ENCODE peak calls at places on chromosome 14, in six cellular contexts. One of them, this sample, is unnamed.

GRCh38 chr14:51228890-51229289 is 11.2 kb upstream of the TMX1 start:
- DNase-seq in NCI-H774: no peak
- DNase-seq in fibroblast of pulmonary artery: no peak
- DNase-seq in skeletal muscle cell: no peak
- DNase-seq in BJ: no peak
- DNase-seq in activated T-cell treated with anti-CD3 and anti-CD28 coated beads for 24 hours: no peak
- DNase-seq in this sample: no peak

GRCh38 chr14:101823511-101824120 is 62.1 kb downstream of the PPP2R5C start:
- DNase-seq in activated T-cell treated with anti-CD3 and anti-CD28 coated beads for 24 hours: peak; percentile 77
- DNase-seq in BJ: no peak
- DNase-seq in fibroblast of pulmonary artery: no peak
- DNase-seq in NCI-H774: no peak
- DNase-seq in skeletal muscle cell: no peak
- DNase-seq in this sample: no peak

GRCh38 chr14:68798621-68799020 is 5.8 kb upstream of the ZFP36L1 start:
- DNase-seq in skeletal muscle cell: no peak
- DNase-seq in BJ: no peak
- DNase-seq in fibroblast of pulmonary artery: no peak
- DNase-seq in NCI-H774: no peak
- DNase-seq in activated T-cell treated with anti-CD3 and anti-CD28 coated beads for 24 hours: no peak
- DNase-seq in this sample: no peak

GRCh38 chr14:75147423-75148071 is 20.7 kb upstream of the NEK9 start:
- DNase-seq in BJ: no peak
- DNase-seq in NCI-H774: no peak
- DNase-seq in activated T-cell treated with anti-CD3 and anti-CD28 coated beads for 24 hours: no peak
- DNase-seq in skeletal muscle cell: peak; percentile 56
- DNase-seq in fibroblast of pulmonary artery: peak; percentile 98
- DNase-seq in this sample: no peak

GRCh38 chr14:27190286-27190685 is 592.5 kb upstream of the NOVA1 start:
- DNase-seq in skeletal muscle cell: peak; percentile 71
- DNase-seq in NCI-H774: no peak
- DNase-seq in fibroblast of pulmonary artery: no peak
- DNase-seq in activated T-cell treated with anti-CD3 and anti-CD28 coated beads for 24 hours: no peak
- DNase-seq in BJ: no peak
- DNase-seq in this sample: no peak

GRCh38 chr14:53153702-53154112 is 584 bp upstream of the DDHD1 start:
- DNase-seq in activated T-cell treated with anti-CD3 and anti-CD28 coated beads for 24 hours: no peak
- DNase-seq in fibroblast of pulmonary artery: no peak
- DNase-seq in skeletal muscle cell: no peak
- DNase-seq in NCI-H774: no peak
- DNase-seq in BJ: no peak
- DNase-seq in this sample: no peak

GRCh38 chr14:68497016-68497415 is 295.9 kb downstream of the ZFP36L1 start:
- DNase-seq in activated T-cell treated with anti-CD3 and anti-CD28 coated beads for 24 hours: no peak
- DNase-seq in BJ: no peak
- DNase-seq in NCI-H774: no peak
- DNase-seq in fibroblast of pulmonary artery: peak; percentile 78
- DNase-seq in skeletal muscle cell: peak; percentile 51
- DNase-seq in this sample: no peak

GRCh38 chr14:61512026-61512425 is 183.3 kb upstream of the HIF1A start:
- DNase-seq in BJ: no peak
- DNase-seq in skeletal muscle cell: no peak
- DNase-seq in activated T-cell treated with anti-CD3 and anti-CD28 coated beads for 24 hours: no peak
- DNase-seq in fibroblast of pulmonary artery: peak; percentile 64
- DNase-seq in NCI-H774: no peak
- DNase-seq in this sample: no peak

GRCh38 chr14:50874842-50875241 is 3.0 kb downstream of the ABHD12B start:
- DNase-seq in NCI-H774: no peak
- DNase-seq in fibroblast of pulmonary artery: no peak
- DNase-seq in activated T-cell treated with anti-CD3 and anti-CD28 coated beads for 24 hours: no peak
- DNase-seq in BJ: no peak
- DNase-seq in skeletal muscle cell: no peak
- DNase-seq in this sample: no peak

GRCh38 chr14:49545071-49545470 is 41.1 kb downstream of the RPS29 start:
- DNase-seq in activated T-cell treated with anti-CD3 and anti-CD28 coated beads for 24 hours: no peak
- DNase-seq in fibroblast of pulmonary artery: no peak
- DNase-seq in NCI-H774: no peak
- DNase-seq in BJ: no peak
- DNase-seq in skeletal muscle cell: no peak
- DNase-seq in this sample: no peak

GRCh38 chr14:71400821-71401447 is 493.7 kb downstream of the PCNX1 start:
- DNase-seq in skeletal muscle cell: no peak
- DNase-seq in NCI-H774: no peak
- DNase-seq in BJ: no peak
- DNase-seq in activated T-cell treated with anti-CD3 and anti-CD28 coated beads for 24 hours: no peak
- DNase-seq in fibroblast of pulmonary artery: peak; percentile 41
- DNase-seq in this sample: no peak

GRCh38 chr14:83764656-83765055 is 1765.3 kb upstream of the FLRT2 start:
- DNase-seq in NCI-H774: no peak
- DNase-seq in BJ: peak; percentile 34
- DNase-seq in skeletal muscle cell: no peak
- DNase-seq in activated T-cell treated with anti-CD3 and anti-CD28 coated beads for 24 hours: no peak
- DNase-seq in fibroblast of pulmonary artery: no peak
- DNase-seq in this sample: no peak

GRCh38 chr14:74945852-74946658 is 9.3 kb downstream of the PGF start:
- DNase-seq in activated T-cell treated with anti-CD3 and anti-CD28 coated beads for 24 hours: peak; percentile 66
- DNase-seq in fibroblast of pulmonary artery: peak; percentile 74
- DNase-seq in skeletal muscle cell: no peak
- DNase-seq in NCI-H774: no peak
- DNase-seq in BJ: no peak
- DNase-seq in this sample: peak; percentile 66

GRCh38 chr14:104227806-104228205 is 89.4 kb downstream of the KIF26A start:
- DNase-seq in activated T-cell treated with anti-CD3 and anti-CD28 coated beads for 24 hours: no peak
- DNase-seq in BJ: no peak
- DNase-seq in fibroblast of pulmonary artery: no peak
- DNase-seq in skeletal muscle cell: no peak
- DNase-seq in NCI-H774: no peak
- DNase-seq in this sample: no peak

GRCh38 chr14:99763527-99764221 is 29.5 kb upstream of the EML1 start:
- DNase-seq in NCI-H774: no peak
- DNase-seq in fibroblast of pulmonary artery: no peak
- DNase-seq in activated T-cell treated with anti-CD3 and anti-CD28 coated beads for 24 hours: no peak
- DNase-seq in BJ: no peak
- DNase-seq in skeletal muscle cell: no peak
- DNase-seq in this sample: no peak

GRCh38 chr14:57725399-57726077 is 140.4 kb downstream of the SLC35F4 start:
- DNase-seq in NCI-H774: no peak
- DNase-seq in BJ: peak; percentile 4
- DNase-seq in activated T-cell treated with anti-CD3 and anti-CD28 coated beads for 24 hours: no peak
- DNase-seq in fibroblast of pulmonary artery: peak; percentile 77
- DNase-seq in skeletal muscle cell: peak; percentile 53
- DNase-seq in this sample: no peak

GRCh38 chr14:70897475-70897874 is 9.8 kb upstream of the PCNX1 start:
- DNase-seq in skeletal muscle cell: no peak
- DNase-seq in BJ: peak; percentile 68
- DNase-seq in NCI-H774: no peak
- DNase-seq in fibroblast of pulmonary artery: peak; percentile 53
- DNase-seq in activated T-cell treated with anti-CD3 and anti-CD28 coated beads for 24 hours: no peak
- DNase-seq in this sample: no peak

GRCh38 chr14:61500046-61500445 is 178.7 kb downstream of the PRKCH start:
- DNase-seq in skeletal muscle cell: no peak
- DNase-seq in fibroblast of pulmonary artery: no peak
- DNase-seq in activated T-cell treated with anti-CD3 and anti-CD28 coated beads for 24 hours: no peak
- DNase-seq in BJ: no peak
- DNase-seq in NCI-H774: no peak
- DNase-seq in this sample: no peak

GRCh38 chr14:76201162-76201561 is 49.4 kb downstream of the GPATCH2L start:
- DNase-seq in fibroblast of pulmonary artery: peak; percentile 55
- DNase-seq in activated T-cell treated with anti-CD3 and anti-CD28 coated beads for 24 hours: no peak
- DNase-seq in BJ: peak; percentile 6
- DNase-seq in skeletal muscle cell: peak; percentile 68
- DNase-seq in NCI-H774: no peak
- DNase-seq in this sample: no peak

GRCh38 chr14:52013984-52014600 is 24.7 kb downstream of the RTRAF start:
- DNase-seq in fibroblast of pulmonary artery: no peak
- DNase-seq in BJ: no peak
- DNase-seq in skeletal muscle cell: no peak
- DNase-seq in activated T-cell treated with anti-CD3 and anti-CD28 coated beads for 24 hours: no peak
- DNase-seq in NCI-H774: no peak
- DNase-seq in this sample: no peak

GRCh38 chr14:24630872-24631477 is 3.0 kb downstream of the GZMB start:
- DNase-seq in skeletal muscle cell: peak; percentile 10
- DNase-seq in NCI-H774: peak; percentile 64
- DNase-seq in BJ: no peak
- DNase-seq in fibroblast of pulmonary artery: peak; percentile 36
- DNase-seq in activated T-cell treated with anti-CD3 and anti-CD28 coated beads for 24 hours: no peak
- DNase-seq in this sample: peak; percentile 84

GRCh38 chr14:25032092-25032784 is 17.7 kb downstream of the STXBP6 start:
- DNase-seq in NCI-H774: no peak
- DNase-seq in BJ: no peak
- DNase-seq in activated T-cell treated with anti-CD3 and anti-CD28 coated beads for 24 hours: no peak
- DNase-seq in fibroblast of pulmonary artery: no peak
- DNase-seq in skeletal muscle cell: no peak
- DNase-seq in this sample: no peak

GRCh38 chr14:103880986-103881926 is 33.9 kb upstream of the PPP1R13B start:
- DNase-seq in NCI-H774: no peak
- DNase-seq in fibroblast of pulmonary artery: no peak
- DNase-seq in activated T-cell treated with anti-CD3 and anti-CD28 coated beads for 24 hours: no peak
- DNase-seq in skeletal muscle cell: peak; percentile 16
- DNase-seq in BJ: no peak
- DNase-seq in this sample: no peak

GRCh38 chr14:54537651-54538050 is 27.9 kb downstream of the CGRRF1 start:
- DNase-seq in activated T-cell treated with anti-CD3 and anti-CD28 coated beads for 24 hours: no peak
- DNase-seq in skeletal muscle cell: no peak
- DNase-seq in BJ: no peak
- DNase-seq in fibroblast of pulmonary artery: no peak
- DNase-seq in NCI-H774: no peak
- DNase-seq in this sample: no peak

GRCh38 chr14:71966528-71966927 is 34.3 kb downstream of the RGS6 start:
- DNase-seq in skeletal muscle cell: no peak
- DNase-seq in fibroblast of pulmonary artery: no peak
- DNase-seq in BJ: no peak
- DNase-seq in activated T-cell treated with anti-CD3 and anti-CD28 coated beads for 24 hours: no peak
- DNase-seq in NCI-H774: no peak
- DNase-seq in this sample: no peak

GRCh38 chr14:38210168-38210567 is 2.5 kb downstream of the SSTR1 start:
- DNase-seq in skeletal muscle cell: peak; percentile 39
- DNase-seq in BJ: no peak
- DNase-seq in fibroblast of pulmonary artery: peak; percentile 61
- DNase-seq in NCI-H774: no peak
- DNase-seq in activated T-cell treated with anti-CD3 and anti-CD28 coated beads for 24 hours: no peak
- DNase-seq in this sample: no peak